ENCODE peak calls at places on chromosomes 12 and 14, in ten cellular contexts. One of them, this sample, is unnamed.

GRCh38 chr14:59332727-59333126 is 132.5 kb downstream of the GPR135 start:
- DNase-seq in transverse colon: no peak
- DNase-seq in NCI-H1417 treated with DMSO at 0.1 percent for 48 hours: no peak
- DNase-seq in GM23338: no peak
- DNase-seq in cardiac fibroblast: peak
- DNase-seq in NCI-H2029 treated with DMSO at 0.1 percent for 48 hours: no peak
- DNase-seq in activated CD8-positive, alpha-beta T cell treated with anti-CD3 and anti-CD28 coated beads for 36 hours: no peak
- DNase-seq in effector CD4-positive, alpha-beta T cell: no peak
- DNase-seq in erythroblast: no peak
- DNase-seq in retina: no peak
- DNase-seq in this sample: no peak

GRCh38 chr12:66596189-66596588 is 82.7 kb downstream of the GRIP1 start:
- DNase-seq in transverse colon: no peak
- DNase-seq in NCI-H1417 treated with DMSO at 0.1 percent for 48 hours: no peak
- DNase-seq in GM23338: no peak
- DNase-seq in cardiac fibroblast: peak
- DNase-seq in NCI-H2029 treated with DMSO at 0.1 percent for 48 hours: no peak
- DNase-seq in activated CD8-positive, alpha-beta T cell treated with anti-CD3 and anti-CD28 coated beads for 36 hours: no peak
- DNase-seq in effector CD4-positive, alpha-beta T cell: no peak
- DNase-seq in erythroblast: no peak
- DNase-seq in retina: no peak
- DNase-seq in this sample: no peak

GRCh38 chr12:8779281-8779680 is 43.1 kb upstream of the A2ML1 start:
- DNase-seq in transverse colon: no peak
- DNase-seq in NCI-H1417 treated with DMSO at 0.1 percent for 48 hours: no peak
- DNase-seq in GM23338: no peak
- DNase-seq in cardiac fibroblast: no peak
- DNase-seq in NCI-H2029 treated with DMSO at 0.1 percent for 48 hours: no peak
- DNase-seq in activated CD8-positive, alpha-beta T cell treated with anti-CD3 and anti-CD28 coated beads for 36 hours: no peak
- DNase-seq in effector CD4-positive, alpha-beta T cell: no peak
- DNase-seq in erythroblast: no peak
- DNase-seq in retina: no peak
- DNase-seq in this sample: no peak

GRCh38 chr12:94677778-94678177 is 27.4 kb upstream of the TMCC3 start:
- DNase-seq in transverse colon: no peak
- DNase-seq in NCI-H1417 treated with DMSO at 0.1 percent for 48 hours: no peak
- DNase-seq in GM23338: no peak
- DNase-seq in cardiac fibroblast: no peak
- DNase-seq in NCI-H2029 treated with DMSO at 0.1 percent for 48 hours: no peak
- DNase-seq in activated CD8-positive, alpha-beta T cell treated with anti-CD3 and anti-CD28 coated beads for 36 hours: no peak
- DNase-seq in effector CD4-positive, alpha-beta T cell: no peak
- DNase-seq in erythroblast: no peak
- DNase-seq in retina: no peak
- DNase-seq in this sample: no peak

GRCh38 chr12:11827096-11827841 is 177.8 kb downstream of the ETV6 start:
- DNase-seq in transverse colon: no peak
- DNase-seq in NCI-H1417 treated with DMSO at 0.1 percent for 48 hours: no peak
- DNase-seq in GM23338: peak
- DNase-seq in cardiac fibroblast: no peak
- DNase-seq in NCI-H2029 treated with DMSO at 0.1 percent for 48 hours: no peak
- DNase-seq in activated CD8-positive, alpha-beta T cell treated with anti-CD3 and anti-CD28 coated beads for 36 hours: no peak
- DNase-seq in effector CD4-positive, alpha-beta T cell: no peak
- DNase-seq in erythroblast: no peak
- DNase-seq in retina: peak
- DNase-seq in this sample: no peak

GRCh38 chr12:110582286-110583136 is 607 bp downstream of the PPTC7 start:
- DNase-seq in transverse colon: peak
- DNase-seq in NCI-H1417 treated with DMSO at 0.1 percent for 48 hours: no peak
- DNase-seq in GM23338: peak
- DNase-seq in cardiac fibroblast: peak
- DNase-seq in NCI-H2029 treated with DMSO at 0.1 percent for 48 hours: no peak
- DNase-seq in activated CD8-positive, alpha-beta T cell treated with anti-CD3 and anti-CD28 coated beads for 36 hours: peak
- DNase-seq in effector CD4-positive, alpha-beta T cell: peak
- DNase-seq in erythroblast: peak
- DNase-seq in retina: peak
- DNase-seq in this sample: no peak

GRCh38 chr12:96187675-96188355 is 6.4 kb upstream of the ELK3 start:
- DNase-seq in transverse colon: no peak
- DNase-seq in NCI-H1417 treated with DMSO at 0.1 percent for 48 hours: no peak
- DNase-seq in GM23338: no peak
- DNase-seq in cardiac fibroblast: no peak
- DNase-seq in NCI-H2029 treated with DMSO at 0.1 percent for 48 hours: no peak
- DNase-seq in activated CD8-positive, alpha-beta T cell treated with anti-CD3 and anti-CD28 coated beads for 36 hours: no peak
- DNase-seq in effector CD4-positive, alpha-beta T cell: no peak
- DNase-seq in erythroblast: no peak
- DNase-seq in retina: no peak
- DNase-seq in this sample: no peak

GRCh38 chr14:28987516-28987915 is 220.9 kb downstream of the FOXG1 start:
- DNase-seq in transverse colon: no peak
- DNase-seq in NCI-H1417 treated with DMSO at 0.1 percent for 48 hours: no peak
- DNase-seq in GM23338: no peak
- DNase-seq in cardiac fibroblast: peak
- DNase-seq in NCI-H2029 treated with DMSO at 0.1 percent for 48 hours: no peak
- DNase-seq in activated CD8-positive, alpha-beta T cell treated with anti-CD3 and anti-CD28 coated beads for 36 hours: no peak
- DNase-seq in effector CD4-positive, alpha-beta T cell: no peak
- DNase-seq in erythroblast: no peak
- DNase-seq in retina: no peak
- DNase-seq in this sample: no peak

GRCh38 chr12:90939382-90939781 is 15.6 kb downstream of the CCER1 start:
- DNase-seq in transverse colon: no peak
- DNase-seq in NCI-H1417 treated with DMSO at 0.1 percent for 48 hours: no peak
- DNase-seq in GM23338: no peak
- DNase-seq in cardiac fibroblast: peak
- DNase-seq in NCI-H2029 treated with DMSO at 0.1 percent for 48 hours: no peak
- DNase-seq in activated CD8-positive, alpha-beta T cell treated with anti-CD3 and anti-CD28 coated beads for 36 hours: no peak
- DNase-seq in effector CD4-positive, alpha-beta T cell: no peak
- DNase-seq in erythroblast: no peak
- DNase-seq in retina: no peak
- DNase-seq in this sample: no peak

GRCh38 chr12:129423041-129423580 is 480.7 kb downstream of the TMEM132D start:
- DNase-seq in transverse colon: no peak
- DNase-seq in NCI-H1417 treated with DMSO at 0.1 percent for 48 hours: no peak
- DNase-seq in GM23338: no peak
- DNase-seq in cardiac fibroblast: no peak
- DNase-seq in NCI-H2029 treated with DMSO at 0.1 percent for 48 hours: no peak
- DNase-seq in activated CD8-positive, alpha-beta T cell treated with anti-CD3 and anti-CD28 coated beads for 36 hours: no peak
- DNase-seq in effector CD4-positive, alpha-beta T cell: no peak
- DNase-seq in erythroblast: no peak
- DNase-seq in retina: no peak
- DNase-seq in this sample: no peak

GRCh38 chr12:47811581-47812484 is 7.9 kb downstream of the HDAC7 start:
- DNase-seq in transverse colon: peak
- DNase-seq in NCI-H1417 treated with DMSO at 0.1 percent for 48 hours: no peak
- DNase-seq in GM23338: no peak
- DNase-seq in cardiac fibroblast: peak
- DNase-seq in NCI-H2029 treated with DMSO at 0.1 percent for 48 hours: no peak
- DNase-seq in activated CD8-positive, alpha-beta T cell treated with anti-CD3 and anti-CD28 coated beads for 36 hours: no peak
- DNase-seq in effector CD4-positive, alpha-beta T cell: no peak
- DNase-seq in erythroblast: no peak
- DNase-seq in retina: no peak
- DNase-seq in this sample: no peak

GRCh38 chr12:99495797-99496196 is 151.8 kb upstream of the GARIN6 start:
- DNase-seq in transverse colon: no peak
- DNase-seq in NCI-H1417 treated with DMSO at 0.1 percent for 48 hours: no peak
- DNase-seq in GM23338: no peak
- DNase-seq in cardiac fibroblast: no peak
- DNase-seq in NCI-H2029 treated with DMSO at 0.1 percent for 48 hours: no peak
- DNase-seq in activated CD8-positive, alpha-beta T cell treated with anti-CD3 and anti-CD28 coated beads for 36 hours: no peak
- DNase-seq in effector CD4-positive, alpha-beta T cell: no peak
- DNase-seq in erythroblast: no peak
- DNase-seq in retina: no peak
- DNase-seq in this sample: no peak

GRCh38 chr14:20347747-20348146 is 4.3 kb downstream of the PARP2 start:
- DNase-seq in transverse colon: no peak
- DNase-seq in NCI-H1417 treated with DMSO at 0.1 percent for 48 hours: no peak
- DNase-seq in GM23338: no peak
- DNase-seq in cardiac fibroblast: no peak
- DNase-seq in NCI-H2029 treated with DMSO at 0.1 percent for 48 hours: no peak
- DNase-seq in activated CD8-positive, alpha-beta T cell treated with anti-CD3 and anti-CD28 coated beads for 36 hours: no peak
- DNase-seq in effector CD4-positive, alpha-beta T cell: no peak
- DNase-seq in erythroblast: no peak
- DNase-seq in retina: no peak
- DNase-seq in this sample: no peak

GRCh38 chr12:96442906-96443305 is 42.7 kb upstream of the CDK17 start:
- DNase-seq in transverse colon: no peak
- DNase-seq in NCI-H1417 treated with DMSO at 0.1 percent for 48 hours: no peak
- DNase-seq in GM23338: no peak
- DNase-seq in cardiac fibroblast: no peak
- DNase-seq in NCI-H2029 treated with DMSO at 0.1 percent for 48 hours: no peak
- DNase-seq in activated CD8-positive, alpha-beta T cell treated with anti-CD3 and anti-CD28 coated beads for 36 hours: no peak
- DNase-seq in effector CD4-positive, alpha-beta T cell: no peak
- DNase-seq in erythroblast: no peak
- DNase-seq in retina: no peak
- DNase-seq in this sample: no peak

GRCh38 chr12:90515199-90516175 is 439.5 kb downstream of the CCER1 start:
- DNase-seq in transverse colon: no peak
- DNase-seq in NCI-H1417 treated with DMSO at 0.1 percent for 48 hours: no peak
- DNase-seq in GM23338: no peak
- DNase-seq in cardiac fibroblast: peak
- DNase-seq in NCI-H2029 treated with DMSO at 0.1 percent for 48 hours: no peak
- DNase-seq in activated CD8-positive, alpha-beta T cell treated with anti-CD3 and anti-CD28 coated beads for 36 hours: no peak
- DNase-seq in effector CD4-positive, alpha-beta T cell: no peak
- DNase-seq in erythroblast: no peak
- DNase-seq in retina: no peak
- DNase-seq in this sample: no peak

GRCh38 chr12:22173154-22173553 is 127.1 kb downstream of the CMAS start:
- DNase-seq in transverse colon: no peak
- DNase-seq in NCI-H1417 treated with DMSO at 0.1 percent for 48 hours: no peak
- DNase-seq in GM23338: no peak
- DNase-seq in cardiac fibroblast: no peak
- DNase-seq in NCI-H2029 treated with DMSO at 0.1 percent for 48 hours: no peak
- DNase-seq in activated CD8-positive, alpha-beta T cell treated with anti-CD3 and anti-CD28 coated beads for 36 hours: no peak
- DNase-seq in effector CD4-positive, alpha-beta T cell: no peak
- DNase-seq in erythroblast: no peak
- DNase-seq in retina: no peak
- DNase-seq in this sample: peak

GRCh38 chr14:78341827-78342389 is 171.7 kb downstream of the NRXN3 start:
- DNase-seq in transverse colon: no peak
- DNase-seq in NCI-H1417 treated with DMSO at 0.1 percent for 48 hours: no peak
- DNase-seq in GM23338: no peak
- DNase-seq in cardiac fibroblast: no peak
- DNase-seq in NCI-H2029 treated with DMSO at 0.1 percent for 48 hours: no peak
- DNase-seq in activated CD8-positive, alpha-beta T cell treated with anti-CD3 and anti-CD28 coated beads for 36 hours: no peak
- DNase-seq in effector CD4-positive, alpha-beta T cell: no peak
- DNase-seq in erythroblast: no peak
- DNase-seq in retina: no peak
- DNase-seq in this sample: no peak

GRCh38 chr12:90896164-90896563 is 58.8 kb downstream of the CCER1 start:
- DNase-seq in transverse colon: no peak
- DNase-seq in NCI-H1417 treated with DMSO at 0.1 percent for 48 hours: no peak
- DNase-seq in GM23338: no peak
- DNase-seq in cardiac fibroblast: peak
- DNase-seq in NCI-H2029 treated with DMSO at 0.1 percent for 48 hours: no peak
- DNase-seq in activated CD8-positive, alpha-beta T cell treated with anti-CD3 and anti-CD28 coated beads for 36 hours: no peak
- DNase-seq in effector CD4-positive, alpha-beta T cell: no peak
- DNase-seq in erythroblast: no peak
- DNase-seq in retina: no peak
- DNase-seq in this sample: no peak